ENCODE peak calls at places on chromosomes 13 and 19, in ten cellular contexts. One of them, this sample, is unnamed.

GRCh38 chr19:57068921-57069697 is 50.7 kb upstream of the USP29 start:
- DNase-seq in AG09309: no peak
- DNase-seq in activated B cell treated with CpG ODN at 0.5 μM for 24 hours: no peak
- DNase-seq in posterior cingulate gyrus: peak
- DNase-seq in activated T-helper 1 cell treated with Interleukin-2 at 50 U/mL for 16 hours: no peak
- DNase-seq in activated CD4-positive, alpha-beta T cell treated with anti-CD3 and anti-CD28 coated beads, Interleukin-2, amount 50 U/mL, for 1 hour: no peak
- DNase-seq in ELR: no peak
- DNase-seq in fibroblast of pulmonary artery: no peak
- DNase-seq in sciatic nerve: no peak
- DNase-seq in dermis microvascular lymphatic vessel endothelial cell: no peak
- DNase-seq in this sample: peak

GRCh38 chr13:41960195-41960699 is 662 bp downstream of the VWA8 start:
- DNase-seq in AG09309: no peak
- DNase-seq in activated B cell treated with CpG ODN at 0.5 μM for 24 hours: no peak
- DNase-seq in posterior cingulate gyrus: no peak
- DNase-seq in activated T-helper 1 cell treated with Interleukin-2 at 50 U/mL for 16 hours: no peak
- DNase-seq in activated CD4-positive, alpha-beta T cell treated with anti-CD3 and anti-CD28 coated beads, Interleukin-2, amount 50 U/mL, for 1 hour: no peak
- DNase-seq in ELR: peak
- DNase-seq in fibroblast of pulmonary artery: peak
- DNase-seq in sciatic nerve: no peak
- DNase-seq in dermis microvascular lymphatic vessel endothelial cell: no peak
- DNase-seq in this sample: peak

GRCh38 chr19:58392945-58393724 is 2.3 kb upstream of the RNF225 start:
- DNase-seq in AG09309: no peak
- DNase-seq in activated B cell treated with CpG ODN at 0.5 μM for 24 hours: no peak
- DNase-seq in posterior cingulate gyrus: no peak
- DNase-seq in activated T-helper 1 cell treated with Interleukin-2 at 50 U/mL for 16 hours: no peak
- DNase-seq in activated CD4-positive, alpha-beta T cell treated with anti-CD3 and anti-CD28 coated beads, Interleukin-2, amount 50 U/mL, for 1 hour: no peak
- DNase-seq in ELR: no peak
- DNase-seq in fibroblast of pulmonary artery: no peak
- DNase-seq in sciatic nerve: no peak
- DNase-seq in dermis microvascular lymphatic vessel endothelial cell: no peak
- DNase-seq in this sample: no peak

GRCh38 chr13:66704110-66704509 is 526.0 kb downstream of the PCDH9 start:
- DNase-seq in AG09309: no peak
- DNase-seq in activated B cell treated with CpG ODN at 0.5 μM for 24 hours: no peak
- DNase-seq in posterior cingulate gyrus: no peak
- DNase-seq in activated T-helper 1 cell treated with Interleukin-2 at 50 U/mL for 16 hours: no peak
- DNase-seq in activated CD4-positive, alpha-beta T cell treated with anti-CD3 and anti-CD28 coated beads, Interleukin-2, amount 50 U/mL, for 1 hour: no peak
- DNase-seq in ELR: no peak
- DNase-seq in fibroblast of pulmonary artery: no peak
- DNase-seq in sciatic nerve: no peak
- DNase-seq in dermis microvascular lymphatic vessel endothelial cell: no peak
- DNase-seq in this sample: no peak

GRCh38 chr13:29707876-29708543 is 112.5 kb upstream of the SLC7A1 start:
- DNase-seq in AG09309: peak
- DNase-seq in activated B cell treated with CpG ODN at 0.5 μM for 24 hours: no peak
- DNase-seq in posterior cingulate gyrus: no peak
- DNase-seq in activated T-helper 1 cell treated with Interleukin-2 at 50 U/mL for 16 hours: peak
- DNase-seq in activated CD4-positive, alpha-beta T cell treated with anti-CD3 and anti-CD28 coated beads, Interleukin-2, amount 50 U/mL, for 1 hour: peak
- DNase-seq in ELR: peak
- DNase-seq in fibroblast of pulmonary artery: peak
- DNase-seq in sciatic nerve: no peak
- DNase-seq in dermis microvascular lymphatic vessel endothelial cell: peak
- DNase-seq in this sample: peak

GRCh38 chr19:29091127-29091526 is 121.8 kb downstream of the UQCRFS1 start:
- DNase-seq in AG09309: no peak
- DNase-seq in activated B cell treated with CpG ODN at 0.5 μM for 24 hours: no peak
- DNase-seq in posterior cingulate gyrus: no peak
- DNase-seq in activated T-helper 1 cell treated with Interleukin-2 at 50 U/mL for 16 hours: no peak
- DNase-seq in activated CD4-positive, alpha-beta T cell treated with anti-CD3 and anti-CD28 coated beads, Interleukin-2, amount 50 U/mL, for 1 hour: no peak
- DNase-seq in ELR: no peak
- DNase-seq in fibroblast of pulmonary artery: no peak
- DNase-seq in sciatic nerve: no peak
- DNase-seq in dermis microvascular lymphatic vessel endothelial cell: no peak
- DNase-seq in this sample: no peak

GRCh38 chr19:51739466-51740213 is 12.0 kb downstream of the FPR1 start:
- DNase-seq in AG09309: no peak
- DNase-seq in activated B cell treated with CpG ODN at 0.5 μM for 24 hours: no peak
- DNase-seq in posterior cingulate gyrus: no peak
- DNase-seq in activated T-helper 1 cell treated with Interleukin-2 at 50 U/mL for 16 hours: no peak
- DNase-seq in activated CD4-positive, alpha-beta T cell treated with anti-CD3 and anti-CD28 coated beads, Interleukin-2, amount 50 U/mL, for 1 hour: no peak
- DNase-seq in ELR: no peak
- DNase-seq in fibroblast of pulmonary artery: no peak
- DNase-seq in sciatic nerve: no peak
- DNase-seq in dermis microvascular lymphatic vessel endothelial cell: no peak
- DNase-seq in this sample: peak

GRCh38 chr19:45011959-45012358 is 10.7 kb downstream of the RELB start:
- DNase-seq in AG09309: no peak
- DNase-seq in activated B cell treated with CpG ODN at 0.5 μM for 24 hours: no peak
- DNase-seq in posterior cingulate gyrus: no peak
- DNase-seq in activated T-helper 1 cell treated with Interleukin-2 at 50 U/mL for 16 hours: no peak
- DNase-seq in activated CD4-positive, alpha-beta T cell treated with anti-CD3 and anti-CD28 coated beads, Interleukin-2, amount 50 U/mL, for 1 hour: no peak
- DNase-seq in ELR: no peak
- DNase-seq in fibroblast of pulmonary artery: no peak
- DNase-seq in sciatic nerve: no peak
- DNase-seq in dermis microvascular lymphatic vessel endothelial cell: no peak
- DNase-seq in this sample: no peak

GRCh38 chr13:108274718-108275117 is 5.2 kb downstream of the TNFSF13B start:
- DNase-seq in AG09309: no peak
- DNase-seq in activated B cell treated with CpG ODN at 0.5 μM for 24 hours: no peak
- DNase-seq in posterior cingulate gyrus: no peak
- DNase-seq in activated T-helper 1 cell treated with Interleukin-2 at 50 U/mL for 16 hours: no peak
- DNase-seq in activated CD4-positive, alpha-beta T cell treated with anti-CD3 and anti-CD28 coated beads, Interleukin-2, amount 50 U/mL, for 1 hour: no peak
- DNase-seq in ELR: no peak
- DNase-seq in fibroblast of pulmonary artery: no peak
- DNase-seq in sciatic nerve: no peak
- DNase-seq in dermis microvascular lymphatic vessel endothelial cell: no peak
- DNase-seq in this sample: no peak

GRCh38 chr19:50266896-50267295 is 62.3 kb downstream of the KCNC3 start:
- DNase-seq in AG09309: no peak
- DNase-seq in activated B cell treated with CpG ODN at 0.5 μM for 24 hours: no peak
- DNase-seq in posterior cingulate gyrus: no peak
- DNase-seq in activated T-helper 1 cell treated with Interleukin-2 at 50 U/mL for 16 hours: no peak
- DNase-seq in activated CD4-positive, alpha-beta T cell treated with anti-CD3 and anti-CD28 coated beads, Interleukin-2, amount 50 U/mL, for 1 hour: peak
- DNase-seq in ELR: no peak
- DNase-seq in fibroblast of pulmonary artery: no peak
- DNase-seq in sciatic nerve: no peak
- DNase-seq in dermis microvascular lymphatic vessel endothelial cell: no peak
- DNase-seq in this sample: no peak

GRCh38 chr19:55486971-55487883 is 1.0 kb upstream of the SSC5D start:
- DNase-seq in AG09309: peak
- DNase-seq in activated B cell treated with CpG ODN at 0.5 μM for 24 hours: no peak
- DNase-seq in posterior cingulate gyrus: no peak
- DNase-seq in activated T-helper 1 cell treated with Interleukin-2 at 50 U/mL for 16 hours: no peak
- DNase-seq in activated CD4-positive, alpha-beta T cell treated with anti-CD3 and anti-CD28 coated beads, Interleukin-2, amount 50 U/mL, for 1 hour: peak
- DNase-seq in ELR: peak
- DNase-seq in fibroblast of pulmonary artery: peak
- DNase-seq in sciatic nerve: peak
- DNase-seq in dermis microvascular lymphatic vessel endothelial cell: peak
- DNase-seq in this sample: peak

GRCh38 chr13:111967572-111968201 is 99.3 kb upstream of the SOX1 start:
- DNase-seq in AG09309: no peak
- DNase-seq in activated B cell treated with CpG ODN at 0.5 μM for 24 hours: no peak
- DNase-seq in posterior cingulate gyrus: peak
- DNase-seq in activated T-helper 1 cell treated with Interleukin-2 at 50 U/mL for 16 hours: no peak
- DNase-seq in activated CD4-positive, alpha-beta T cell treated with anti-CD3 and anti-CD28 coated beads, Interleukin-2, amount 50 U/mL, for 1 hour: no peak
- DNase-seq in ELR: no peak
- DNase-seq in fibroblast of pulmonary artery: no peak
- DNase-seq in sciatic nerve: peak
- DNase-seq in dermis microvascular lymphatic vessel endothelial cell: no peak
- DNase-seq in this sample: no peak

GRCh38 chr13:113901642-113902041 is 37.8 kb upstream of the GAS6 start:
- DNase-seq in AG09309: no peak
- DNase-seq in activated B cell treated with CpG ODN at 0.5 μM for 24 hours: no peak
- DNase-seq in posterior cingulate gyrus: no peak
- DNase-seq in activated T-helper 1 cell treated with Interleukin-2 at 50 U/mL for 16 hours: no peak
- DNase-seq in activated CD4-positive, alpha-beta T cell treated with anti-CD3 and anti-CD28 coated beads, Interleukin-2, amount 50 U/mL, for 1 hour: no peak
- DNase-seq in ELR: no peak
- DNase-seq in fibroblast of pulmonary artery: no peak
- DNase-seq in sciatic nerve: peak
- DNase-seq in dermis microvascular lymphatic vessel endothelial cell: no peak
- DNase-seq in this sample: no peak

GRCh38 chr13:45242070-45242469 is 41.2 kb upstream of the KCTD4 start:
- DNase-seq in AG09309: no peak
- DNase-seq in activated B cell treated with CpG ODN at 0.5 μM for 24 hours: no peak
- DNase-seq in posterior cingulate gyrus: no peak
- DNase-seq in activated T-helper 1 cell treated with Interleukin-2 at 50 U/mL for 16 hours: no peak
- DNase-seq in activated CD4-positive, alpha-beta T cell treated with anti-CD3 and anti-CD28 coated beads, Interleukin-2, amount 50 U/mL, for 1 hour: no peak
- DNase-seq in ELR: peak
- DNase-seq in fibroblast of pulmonary artery: peak
- DNase-seq in sciatic nerve: no peak
- DNase-seq in dermis microvascular lymphatic vessel endothelial cell: no peak
- DNase-seq in this sample: peak

GRCh38 chr13:80084086-80084676 is 256.7 kb downstream of the SPRY2 start:
- DNase-seq in AG09309: peak
- DNase-seq in activated B cell treated with CpG ODN at 0.5 μM for 24 hours: no peak
- DNase-seq in posterior cingulate gyrus: no peak
- DNase-seq in activated T-helper 1 cell treated with Interleukin-2 at 50 U/mL for 16 hours: no peak
- DNase-seq in activated CD4-positive, alpha-beta T cell treated with anti-CD3 and anti-CD28 coated beads, Interleukin-2, amount 50 U/mL, for 1 hour: no peak
- DNase-seq in ELR: peak
- DNase-seq in fibroblast of pulmonary artery: peak
- DNase-seq in sciatic nerve: no peak
- DNase-seq in dermis microvascular lymphatic vessel endothelial cell: peak
- DNase-seq in this sample: peak

GRCh38 chr19:51096473-51097165 is 11.6 kb downstream of the CTU1 start:
- DNase-seq in AG09309: no peak
- DNase-seq in activated B cell treated with CpG ODN at 0.5 μM for 24 hours: no peak
- DNase-seq in posterior cingulate gyrus: no peak
- DNase-seq in activated T-helper 1 cell treated with Interleukin-2 at 50 U/mL for 16 hours: no peak
- DNase-seq in activated CD4-positive, alpha-beta T cell treated with anti-CD3 and anti-CD28 coated beads, Interleukin-2, amount 50 U/mL, for 1 hour: no peak
- DNase-seq in ELR: peak
- DNase-seq in fibroblast of pulmonary artery: peak
- DNase-seq in sciatic nerve: no peak
- DNase-seq in dermis microvascular lymphatic vessel endothelial cell: no peak
- DNase-seq in this sample: no peak

GRCh38 chr13:20882206-20882605 is 20.3 kb downstream of the XPO4 start:
- DNase-seq in AG09309: no peak
- DNase-seq in activated B cell treated with CpG ODN at 0.5 μM for 24 hours: no peak
- DNase-seq in posterior cingulate gyrus: no peak
- DNase-seq in activated T-helper 1 cell treated with Interleukin-2 at 50 U/mL for 16 hours: no peak
- DNase-seq in activated CD4-positive, alpha-beta T cell treated with anti-CD3 and anti-CD28 coated beads, Interleukin-2, amount 50 U/mL, for 1 hour: no peak
- DNase-seq in ELR: peak
- DNase-seq in fibroblast of pulmonary artery: peak
- DNase-seq in sciatic nerve: no peak
- DNase-seq in dermis microvascular lymphatic vessel endothelial cell: no peak
- DNase-seq in this sample: peak

GRCh38 chr13:109784590-109785140 is 1.7 kb downstream of the IRS2 start:
- DNase-seq in AG09309: no peak
- DNase-seq in activated B cell treated with CpG ODN at 0.5 μM for 24 hours: peak
- DNase-seq in posterior cingulate gyrus: peak
- DNase-seq in activated T-helper 1 cell treated with Interleukin-2 at 50 U/mL for 16 hours: peak
- DNase-seq in activated CD4-positive, alpha-beta T cell treated with anti-CD3 and anti-CD28 coated beads, Interleukin-2, amount 50 U/mL, for 1 hour: peak
- DNase-seq in ELR: peak
- DNase-seq in fibroblast of pulmonary artery: peak
- DNase-seq in sciatic nerve: peak
- DNase-seq in dermis microvascular lymphatic vessel endothelial cell: peak
- DNase-seq in this sample: peak

GRCh38 chr19:39236527-39236926 is 8.3 kb downstream of the IFNL3 start:
- DNase-seq in AG09309: no peak
- DNase-seq in activated B cell treated with CpG ODN at 0.5 μM for 24 hours: no peak
- DNase-seq in posterior cingulate gyrus: no peak
- DNase-seq in activated T-helper 1 cell treated with Interleukin-2 at 50 U/mL for 16 hours: peak
- DNase-seq in activated CD4-positive, alpha-beta T cell treated with anti-CD3 and anti-CD28 coated beads, Interleukin-2, amount 50 U/mL, for 1 hour: peak
- DNase-seq in ELR: no peak
- DNase-seq in fibroblast of pulmonary artery: no peak
- DNase-seq in sciatic nerve: no peak
- DNase-seq in dermis microvascular lymphatic vessel endothelial cell: no peak
- DNase-seq in this sample: no peak

GRCh38 chr13:40060318-40061007 is 405.0 kb downstream of the COG6 start:
- DNase-seq in AG09309: peak
- DNase-seq in activated B cell treated with CpG ODN at 0.5 μM for 24 hours: no peak
- DNase-seq in posterior cingulate gyrus: peak
- DNase-seq in activated T-helper 1 cell treated with Interleukin-2 at 50 U/mL for 16 hours: no peak
- DNase-seq in activated CD4-positive, alpha-beta T cell treated with anti-CD3 and anti-CD28 coated beads, Interleukin-2, amount 50 U/mL, for 1 hour: no peak
- DNase-seq in ELR: peak
- DNase-seq in fibroblast of pulmonary artery: peak
- DNase-seq in sciatic nerve: no peak
- DNase-seq in dermis microvascular lymphatic vessel endothelial cell: no peak
- DNase-seq in this sample: peak

GRCh38 chr19:16441661-16442071 is 30.1 kb downstream of the EPS15L1 start:
- DNase-seq in AG09309: no peak
- DNase-seq in activated B cell treated with CpG ODN at 0.5 μM for 24 hours: no peak
- DNase-seq in posterior cingulate gyrus: no peak
- DNase-seq in activated T-helper 1 cell treated with Interleukin-2 at 50 U/mL for 16 hours: no peak
- DNase-seq in activated CD4-positive, alpha-beta T cell treated with anti-CD3 and anti-CD28 coated beads, Interleukin-2, amount 50 U/mL, for 1 hour: peak
- DNase-seq in ELR: peak
- DNase-seq in fibroblast of pulmonary artery: no peak
- DNase-seq in sciatic nerve: no peak
- DNase-seq in dermis microvascular lymphatic vessel endothelial cell: no peak
- DNase-seq in this sample: no peak

GRCh38 chr19:31177230-31177629 is 172.0 kb downstream of the TSHZ3 start:
- DNase-seq in AG09309: no peak
- DNase-seq in activated B cell treated with CpG ODN at 0.5 μM for 24 hours: no peak
- DNase-seq in posterior cingulate gyrus: no peak
- DNase-seq in activated T-helper 1 cell treated with Interleukin-2 at 50 U/mL for 16 hours: no peak
- DNase-seq in activated CD4-positive, alpha-beta T cell treated with anti-CD3 and anti-CD28 coated beads, Interleukin-2, amount 50 U/mL, for 1 hour: no peak
- DNase-seq in ELR: no peak
- DNase-seq in fibroblast of pulmonary artery: no peak
- DNase-seq in sciatic nerve: no peak
- DNase-seq in dermis microvascular lymphatic vessel endothelial cell: no peak
- DNase-seq in this sample: no peak

GRCh38 chr19:19171821-19172532 is 1.9 kb upstream of the MEF2B start:
- DNase-seq in AG09309: no peak
- DNase-seq in activated B cell treated with CpG ODN at 0.5 μM for 24 hours: no peak
- DNase-seq in posterior cingulate gyrus: no peak
- DNase-seq in activated T-helper 1 cell treated with Interleukin-2 at 50 U/mL for 16 hours: no peak
- DNase-seq in activated CD4-positive, alpha-beta T cell treated with anti-CD3 and anti-CD28 coated beads, Interleukin-2, amount 50 U/mL, for 1 hour: no peak
- DNase-seq in ELR: no peak
- DNase-seq in fibroblast of pulmonary artery: peak
- DNase-seq in sciatic nerve: no peak
- DNase-seq in dermis microvascular lymphatic vessel endothelial cell: no peak
- DNase-seq in this sample: no peak

GRCh38 chr13:42720116-42720857 is 61.1 kb upstream of the FAM216B start:
- DNase-seq in AG09309: peak
- DNase-seq in activated B cell treated with CpG ODN at 0.5 μM for 24 hours: no peak
- DNase-seq in posterior cingulate gyrus: no peak
- DNase-seq in activated T-helper 1 cell treated with Interleukin-2 at 50 U/mL for 16 hours: no peak
- DNase-seq in activated CD4-positive, alpha-beta T cell treated with anti-CD3 and anti-CD28 coated beads, Interleukin-2, amount 50 U/mL, for 1 hour: no peak
- DNase-seq in ELR: peak
- DNase-seq in fibroblast of pulmonary artery: peak
- DNase-seq in sciatic nerve: no peak
- DNase-seq in dermis microvascular lymphatic vessel endothelial cell: no peak
- DNase-seq in this sample: peak

GRCh38 chr13:22825186-22825585 is 355.6 kb upstream of the SGCG start:
- DNase-seq in AG09309: no peak
- DNase-seq in activated B cell treated with CpG ODN at 0.5 μM for 24 hours: no peak
- DNase-seq in posterior cingulate gyrus: no peak
- DNase-seq in activated T-helper 1 cell treated with Interleukin-2 at 50 U/mL for 16 hours: no peak
- DNase-seq in activated CD4-positive, alpha-beta T cell treated with anti-CD3 and anti-CD28 coated beads, Interleukin-2, amount 50 U/mL, for 1 hour: no peak
- DNase-seq in ELR: no peak
- DNase-seq in fibroblast of pulmonary artery: no peak
- DNase-seq in sciatic nerve: no peak
- DNase-seq in dermis microvascular lymphatic vessel endothelial cell: no peak
- DNase-seq in this sample: no peak

GRCh38 chr19:4598712-4599111 is 39.2 kb upstream of the SEMA6B start:
- DNase-seq in AG09309: no peak
- DNase-seq in activated B cell treated with CpG ODN at 0.5 μM for 24 hours: no peak
- DNase-seq in posterior cingulate gyrus: no peak
- DNase-seq in activated T-helper 1 cell treated with Interleukin-2 at 50 U/mL for 16 hours: no peak
- DNase-seq in activated CD4-positive, alpha-beta T cell treated with anti-CD3 and anti-CD28 coated beads, Interleukin-2, amount 50 U/mL, for 1 hour: no peak
- DNase-seq in ELR: no peak
- DNase-seq in fibroblast of pulmonary artery: no peak
- DNase-seq in sciatic nerve: no peak
- DNase-seq in dermis microvascular lymphatic vessel endothelial cell: no peak
- DNase-seq in this sample: no peak

GRCh38 chr13:43880451-43880850 is 747 bp downstream of the LACC1 start:
- DNase-seq in AG09309: no peak
- DNase-seq in activated B cell treated with CpG ODN at 0.5 μM for 24 hours: no peak
- DNase-seq in posterior cingulate gyrus: no peak
- DNase-seq in activated T-helper 1 cell treated with Interleukin-2 at 50 U/mL for 16 hours: no peak
- DNase-seq in activated CD4-positive, alpha-beta T cell treated with anti-CD3 and anti-CD28 coated beads, Interleukin-2, amount 50 U/mL, for 1 hour: no peak
- DNase-seq in ELR: peak
- DNase-seq in fibroblast of pulmonary artery: no peak
- DNase-seq in sciatic nerve: no peak
- DNase-seq in dermis microvascular lymphatic vessel endothelial cell: no peak
- DNase-seq in this sample: no peak

GRCh38 chr19:38209671-38210457 is 14.2 kb downstream of the DPF1 start:
- DNase-seq in AG09309: no peak
- DNase-seq in activated B cell treated with CpG ODN at 0.5 μM for 24 hours: no peak
- DNase-seq in posterior cingulate gyrus: peak
- DNase-seq in activated T-helper 1 cell treated with Interleukin-2 at 50 U/mL for 16 hours: no peak
- DNase-seq in activated CD4-positive, alpha-beta T cell treated with anti-CD3 and anti-CD28 coated beads, Interleukin-2, amount 50 U/mL, for 1 hour: no peak
- DNase-seq in ELR: peak
- DNase-seq in fibroblast of pulmonary artery: peak
- DNase-seq in sciatic nerve: peak
- DNase-seq in dermis microvascular lymphatic vessel endothelial cell: no peak
- DNase-seq in this sample: no peak

This sample was measured in kidney tubule cell.